ENCODE peak calls at places on chromosomes 6 and 20, in seven cellular contexts. One of them, this sample, is unnamed. For H3K27me3, the result is how much of the 10 kb centered on the place peaks cover.

GRCh38 chr20:21607971-21608735 is 94.3 kb upstream of the NKX2-2 start:
- DNase-seq in AG04450: no peak
- DNase-seq in stomach: no peak
- DNase-seq in heart right ventricle: peak
- DNase-seq in ovary: no peak
- DNase-seq in heart left ventricle: no peak
- DNase-seq in lung: peak
- DNase-seq in this sample: peak

GRCh38 chr20:14470977-14471642 is 133.7 kb upstream of the FLRT3 start:
- DNase-seq in AG04450: no peak
- DNase-seq in stomach: no peak
- DNase-seq in heart right ventricle: no peak
- DNase-seq in ovary: no peak
- DNase-seq in heart left ventricle: no peak
- DNase-seq in lung: no peak
- DNase-seq in this sample: no peak

GRCh38 chr6:56984884-56985283 is 30.0 kb downstream of the BEND6 start:
- DNase-seq in AG04450: no peak
- DNase-seq in stomach: no peak
- DNase-seq in heart right ventricle: no peak
- DNase-seq in ovary: no peak
- DNase-seq in heart left ventricle: no peak
- DNase-seq in lung: no peak
- DNase-seq in this sample: no peak

GRCh38 chr6:19153270-19153980 is 683.7 kb upstream of the ID4 start:
- DNase-seq in AG04450: no peak
- DNase-seq in stomach: no peak
- DNase-seq in heart right ventricle: no peak
- DNase-seq in ovary: no peak
- DNase-seq in heart left ventricle: no peak
- DNase-seq in lung: no peak
- DNase-seq in this sample: no peak

GRCh38 chr6:13870185-13870584 is 54.6 kb upstream of the RNF182 start:
- DNase-seq in AG04450: no peak
- DNase-seq in stomach: no peak
- DNase-seq in heart right ventricle: no peak
- DNase-seq in ovary: no peak
- DNase-seq in heart left ventricle: no peak
- DNase-seq in lung: no peak
- DNase-seq in this sample: no peak

GRCh38 chr6:162230147-162230752 is 497.3 kb downstream of the PRKN start:
- DNase-seq in AG04450: no peak
- DNase-seq in stomach: no peak
- DNase-seq in heart right ventricle: no peak
- DNase-seq in ovary: no peak
- DNase-seq in heart left ventricle: no peak
- DNase-seq in lung: no peak
- DNase-seq in this sample: no peak

GRCh38 chr6:94272327-94272726 is 853.0 kb upstream of the EPHA7 start:
- DNase-seq in AG04450: no peak
- DNase-seq in stomach: no peak
- DNase-seq in heart right ventricle: no peak
- DNase-seq in ovary: no peak
- DNase-seq in heart left ventricle: no peak
- DNase-seq in lung: no peak
- DNase-seq in this sample: no peak

GRCh38 chr6:138970159-138970558 is 17.9 kb downstream of the REPS1 start:
- DNase-seq in AG04450: no peak
- DNase-seq in stomach: no peak
- DNase-seq in heart right ventricle: no peak
- DNase-seq in ovary: no peak
- DNase-seq in heart left ventricle: no peak
- DNase-seq in lung: no peak
- DNase-seq in this sample: no peak

GRCh38 chr6:133202610-133203343 is 38.4 kb upstream of the EYA4 start:
- DNase-seq in AG04450: peak
- DNase-seq in stomach: no peak
- DNase-seq in heart right ventricle: no peak
- DNase-seq in ovary: no peak
- DNase-seq in heart left ventricle: no peak
- DNase-seq in lung: no peak
- DNase-seq in this sample: no peak

GRCh38 chr6:91412532-91412931 is 825.7 kb upstream of the MAP3K7 start:
- DNase-seq in AG04450: no peak
- DNase-seq in stomach: no peak
- DNase-seq in heart right ventricle: no peak
- DNase-seq in ovary: no peak
- DNase-seq in heart left ventricle: no peak
- DNase-seq in lung: no peak
- DNase-seq in this sample: no peak

GRCh38 chr20:17557675-17558006 is 12.2 kb upstream of the DSTN start:
- DNase-seq in AG04450: peak
- DNase-seq in stomach: peak
- DNase-seq in heart right ventricle: no peak
- DNase-seq in ovary: no peak
- DNase-seq in heart left ventricle: no peak
- DNase-seq in lung: peak
- DNase-seq in this sample: no peak

GRCh38 chr6:136693090-136693489 is 99.2 kb downstream of the MAP3K5 start:
- DNase-seq in AG04450: no peak
- DNase-seq in stomach: no peak
- DNase-seq in heart right ventricle: no peak
- DNase-seq in ovary: no peak
- DNase-seq in heart left ventricle: no peak
- DNase-seq in lung: no peak
- DNase-seq in this sample: no peak

GRCh38 chr6:40626886-40627285 is 39.7 kb upstream of the LRFN2 start:
- DNase-seq in AG04450: no peak
- DNase-seq in stomach: no peak
- DNase-seq in heart right ventricle: no peak
- DNase-seq in ovary: no peak
- DNase-seq in heart left ventricle: no peak
- DNase-seq in lung: no peak
- DNase-seq in this sample: no peak

GRCh38 chr6:130054725-130055124 is 36.3 kb downstream of the L3MBTL3 start:
- DNase-seq in AG04450: no peak
- DNase-seq in stomach: no peak
- DNase-seq in heart right ventricle: no peak
- DNase-seq in ovary: no peak
- DNase-seq in heart left ventricle: no peak
- DNase-seq in lung: no peak
- DNase-seq in this sample: no peak

GRCh38 chr20:46789339-46789984 is 80.0 kb downstream of the SLC2A10 start:
- DNase-seq in AG04450: no peak
- DNase-seq in stomach: no peak
- DNase-seq in heart right ventricle: no peak
- DNase-seq in ovary: no peak
- DNase-seq in heart left ventricle: no peak
- DNase-seq in lung: no peak
- DNase-seq in this sample: no peak

GRCh38 chr6:32668226-32668747 is 1.8 kb upstream of the HLA-DQB1 start:
- DNase-seq in AG04450: no peak
- DNase-seq in stomach: peak
- DNase-seq in heart right ventricle: no peak
- DNase-seq in ovary: no peak
- DNase-seq in heart left ventricle: peak
- DNase-seq in lung: peak
- DNase-seq in this sample: no peak

GRCh38 chr6:85135376-85136094 is 314.3 kb upstream of the NT5E start:
- DNase-seq in AG04450: no peak
- DNase-seq in stomach: no peak
- DNase-seq in heart right ventricle: no peak
- DNase-seq in ovary: no peak
- DNase-seq in heart left ventricle: no peak
- DNase-seq in lung: no peak
- DNase-seq in this sample: no peak

GRCh38 chr6:140812636-140813035 is 1320.1 kb upstream of the GJE1 start:
- DNase-seq in AG04450: no peak
- DNase-seq in stomach: no peak
- DNase-seq in heart right ventricle: no peak
- DNase-seq in ovary: no peak
- DNase-seq in heart left ventricle: no peak
- DNase-seq in lung: no peak
- DNase-seq in this sample: no peak

GRCh38 chr6:136640132-136640915 is 90.1 kb upstream of the MAP7 start:
- DNase-seq in AG04450: no peak
- DNase-seq in stomach: no peak
- DNase-seq in heart right ventricle: no peak
- DNase-seq in ovary: no peak
- DNase-seq in heart left ventricle: peak
- DNase-seq in lung: no peak
- DNase-seq in this sample: no peak

GRCh38 chr6:100664274-100665040 is 199.7 kb upstream of the SIM1 start:
- DNase-seq in AG04450: peak
- DNase-seq in stomach: no peak
- DNase-seq in heart right ventricle: no peak
- DNase-seq in ovary: no peak
- DNase-seq in heart left ventricle: no peak
- DNase-seq in lung: no peak
- DNase-seq in this sample: no peak

GRCh38 chr6:37061157-37061804 is 55.8 kb downstream of the FGD2 start:
- DNase-seq in AG04450: no peak
- DNase-seq in stomach: peak
- DNase-seq in heart right ventricle: peak
- DNase-seq in ovary: no peak
- DNase-seq in heart left ventricle: peak
- DNase-seq in lung: no peak
- DNase-seq in this sample: peak

GRCh38 chr6:84028350-84028749 is 5.2 kb upstream of the MRAP2 start:
- DNase-seq in AG04450: no peak
- DNase-seq in stomach: no peak
- DNase-seq in heart right ventricle: no peak
- DNase-seq in ovary: no peak
- DNase-seq in heart left ventricle: no peak
- DNase-seq in lung: no peak
- DNase-seq in this sample: no peak

GRCh38 chr6:144582939-144583613 is 297.9 kb downstream of the UTRN start:
- DNase-seq in AG04450: no peak
- DNase-seq in stomach: peak
- DNase-seq in heart right ventricle: peak
- DNase-seq in ovary: no peak
- DNase-seq in heart left ventricle: peak
- DNase-seq in lung: peak
- DNase-seq in this sample: peak
- H3K27ac ChIP-seq in AG04450: no peak
- H3K27ac ChIP-seq in stomach: no peak
- H3K27ac ChIP-seq in heart right ventricle: no peak
- H3K27ac ChIP-seq in ovary: no peak
- H3K27ac ChIP-seq in heart left ventricle: no peak
- H3K27ac ChIP-seq in lung: no peak
- H3K27ac ChIP-seq in this sample: peak

GRCh38 chr6:1313755-1314503 is 2.0 kb downstream of the FOXQ1 start:
- DNase-seq in AG04450: no peak
- DNase-seq in stomach: peak
- DNase-seq in heart right ventricle: no peak
- DNase-seq in ovary: no peak
- DNase-seq in heart left ventricle: no peak
- DNase-seq in lung: no peak
- DNase-seq in this sample: no peak
- TF ChIP-seq CTCF in AG04450: no peak
- TF ChIP-seq CTCF in stomach: no peak
- TF ChIP-seq CTCF in heart right ventricle: no peak
- TF ChIP-seq CTCF in ovary: no peak
- TF ChIP-seq CTCF in heart left ventricle: no peak
- TF ChIP-seq CTCF in lung: peak
- TF ChIP-seq CTCF in this sample: peak

GRCh38 chr20:41818991-41819390 is 200.8 kb upstream of the CHD6 start:
- DNase-seq in AG04450: no peak
- DNase-seq in stomach: no peak
- DNase-seq in heart right ventricle: no peak
- DNase-seq in ovary: no peak
- DNase-seq in heart left ventricle: no peak
- DNase-seq in lung: no peak
- DNase-seq in this sample: no peak
- H3K27me3 ChIP-seq in AG04450: under half
- H3K27me3 ChIP-seq in stomach: under half
- H3K27me3 ChIP-seq in heart right ventricle: under half
- H3K27me3 ChIP-seq in ovary: under half
- H3K27me3 ChIP-seq in heart left ventricle: under half
- H3K27me3 ChIP-seq in lung: under half
- H3K27me3 ChIP-seq in this sample: under half

DNA sequence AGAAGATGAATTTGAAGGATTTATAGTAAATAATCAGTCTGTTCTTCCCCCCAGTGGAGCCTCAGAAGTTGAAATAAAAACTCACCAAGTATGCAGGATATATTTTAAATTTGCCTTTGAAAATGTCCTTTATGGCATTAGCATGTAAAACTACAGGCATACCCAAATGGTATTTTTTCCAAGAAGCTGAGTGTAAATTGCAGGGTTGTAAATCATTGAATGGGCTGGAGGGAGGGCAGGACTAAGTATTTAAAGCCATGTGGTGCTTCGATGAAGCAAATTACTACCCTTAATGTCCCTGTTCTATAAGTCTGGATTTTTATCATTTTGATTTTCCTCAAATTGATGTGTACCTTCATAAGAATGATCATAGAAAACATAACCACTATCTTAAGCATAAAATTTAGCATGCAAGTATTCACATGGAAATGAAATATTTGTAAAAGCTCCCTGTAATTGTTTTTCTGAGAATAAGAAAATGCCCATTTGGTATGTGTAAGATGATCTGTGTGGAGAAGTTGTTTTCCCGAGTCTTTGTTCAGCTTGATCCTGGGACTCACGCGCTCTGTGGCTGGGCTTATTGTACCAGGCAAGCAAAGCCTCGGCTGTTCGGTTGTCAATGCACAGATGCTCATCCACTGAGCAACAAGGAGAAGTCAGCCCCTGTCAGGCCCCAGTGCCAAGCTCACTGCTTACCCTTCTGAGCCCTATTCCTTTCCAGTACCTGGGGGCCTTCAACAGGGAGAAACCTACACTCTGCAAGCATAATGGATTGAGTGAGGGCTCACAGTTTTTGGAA is 66.7 kb downstream of the CD164 start:
- DNase-seq in AG04450: no peak
- DNase-seq in stomach: peak
- DNase-seq in heart right ventricle: no peak
- DNase-seq in ovary: no peak
- DNase-seq in heart left ventricle: no peak
- DNase-seq in lung: no peak
- DNase-seq in this sample: peak
- H3K27ac ChIP-seq in AG04450: no peak
- H3K27ac ChIP-seq in stomach: no peak
- H3K27ac ChIP-seq in heart right ventricle: no peak
- H3K27ac ChIP-seq in ovary: no peak
- H3K27ac ChIP-seq in heart left ventricle: no peak
- H3K27ac ChIP-seq in lung: no peak
- H3K27ac ChIP-seq in this sample: peak

GRCh38 chr20:61912665-61913422 is 152.8 kb downstream of the TAF4 start:
- DNase-seq in AG04450: no peak
- DNase-seq in stomach: no peak
- DNase-seq in heart right ventricle: no peak
- DNase-seq in ovary: no peak
- DNase-seq in heart left ventricle: no peak
- DNase-seq in lung: no peak
- DNase-seq in this sample: no peak
- TF ChIP-seq CTCF in AG04450: no peak
- TF ChIP-seq CTCF in stomach: no peak
- TF ChIP-seq CTCF in heart right ventricle: no peak
- TF ChIP-seq CTCF in ovary: no peak
- TF ChIP-seq CTCF in heart left ventricle: no peak
- TF ChIP-seq CTCF in lung: no peak
- TF ChIP-seq CTCF in this sample: no peak

This sample was measured in dorsolateral prefrontal cortex.